ENCODE peak calls at places on chromosome 6, in five cellular contexts. Y is neuronal stem cell, L is trophoblast cell, A is H1, F is mesenchymal stem cell. M is an unnamed sample.

GRCh38 chr6:34718867-34719441 is 22.4 kb upstream of the ILRUN start:
- DNase-seq in A (no peak), Y (no peak), L (no peak), F (no peak), M (no peak)

GRCh38 chr6:46437671-46438221 is 53.5 kb downstream of the RCAN2 start:
- DNase-seq in A (no peak), F (peak; percentile 31), L (peak; percentile 19), Y (no peak), M (no peak)

GRCh38 chr6:67870321-67870720 is 764.8 kb upstream of the ADGRB3 start:
- DNase-seq in L (no peak), A (no peak), Y (no peak), F (peak; percentile 54), M (no peak)

GRCh38 chr6:115945806-115946205 is 114.9 kb downstream of the FRK start:
- DNase-seq in L (peak; percentile 21), F (no peak), Y (no peak), A (no peak), M (no peak)

GRCh38 chr6:47665112-47665511 is 33.3 kb upstream of the ADGRF4 start:
- DNase-seq in A (no peak), L (peak; percentile 60), F (no peak), Y (no peak), M (no peak)

GRCh38 chr6:24419526-24419925 is 16.8 kb downstream of the MRS2 start:
- DNase-seq in A (no peak), L (no peak), Y (no peak), F (no peak), M (no peak)

GRCh38 chr6:13305256-13305650 is 23.1 kb downstream of the TBC1D7 start:
- DNase-seq in A (no peak), Y (no peak), L (no peak), F (no peak), M (no peak)

GRCh38 chr6:25042984-25043725 is 107.4 kb upstream of the RIPOR2 start:
- DNase-seq in Y (no peak), F (no peak), A (no peak), L (no peak), M (no peak)

GRCh38 chr6:71393471-71393870 is 104.9 kb downstream of the OGFRL1 start:
- DNase-seq in L (no peak), F (peak; percentile 68), A (no peak), Y (no peak), M (no peak)

GRCh38 chr6:149560736-149561135 is 5.4 kb upstream of the GINM1 start:
- DNase-seq in F (peak; percentile 30), A (no peak), Y (no peak), L (peak; percentile 47), M (peak; percentile 45)

GRCh38 chr6:6890400-6890858 is 217.3 kb upstream of the RREB1 start:
- DNase-seq in L (no peak), F (peak; percentile 25), A (peak; percentile 59), Y (no peak), M (peak; percentile 59)

GRCh38 chr6:142377112-142377848 is 75.5 kb downstream of the ADGRG6 start:
- DNase-seq in Y (no peak), A (peak; percentile 65), L (peak; percentile 23), F (peak; percentile 70), M (peak; percentile 88)

GRCh38 chr6:24775520-24776058 is 852 bp downstream of the GMNN start:
- DNase-seq in L (peak; percentile 92), A (no peak), Y (no peak), F (peak; percentile 86), M (no peak)

GRCh38 chr6:11972806-11973205 is 39.3 kb upstream of the HIVEP1 start:
- DNase-seq in F (peak; percentile 24), A (no peak), L (peak; percentile 31), Y (no peak), M (no peak)

GRCh38 chr6:7673063-7673536 is 52.8 kb upstream of the BMP6 start:
- DNase-seq in Y (peak; percentile 26), F (no peak), A (peak; percentile 74), L (peak; percentile 59), M (peak; percentile 83)

GRCh38 chr6:135179920-135180457 is 1.1 kb upstream of the MYB start:
- DNase-seq in A (no peak), Y (peak; percentile 2), L (no peak), F (no peak), M (no peak)

GRCh38 chr6:42551202-42551601 is 12.6 kb upstream of the UBR2 start:
- DNase-seq in A (no peak), F (peak; percentile 40), Y (no peak), L (no peak), M (no peak)

GRCh38 chr6:166957805-166958076 is 1.4 kb upstream of the RNASET2 start:
- DNase-seq in L (no peak), A (no peak), F (no peak), Y (no peak), M (no peak)

GRCh38 chr6:181049-181654 is 111.1 kb upstream of the DUSP22 start:
- DNase-seq in A (no peak), L (no peak), Y (no peak), F (no peak), M (no peak)

GRCh38 chr6:145798530-145798929 is 16.1 kb downstream of the FBXO30 start:
- DNase-seq in A (no peak), L (no peak), F (no peak), Y (no peak), M (no peak)

GRCh38 chr6:110017946-110018345 is 39.8 kb downstream of the GPR6 start:
- DNase-seq in Y (no peak), L (peak; percentile 90), A (no peak), F (no peak), M (no peak)

GRCh38 chr6:56593801-56594318 is 48.8 kb downstream of the DST start:
- DNase-seq in L (peak; percentile 26), A (no peak), Y (no peak), F (no peak), M (no peak)

GRCh38 chr6:41531591-41532582 is 14.3 kb upstream of the FOXP4 start:
- DNase-seq in F (peak; percentile 78), Y (no peak), L (peak; percentile 6), A (no peak), M (no peak)

GRCh38 chr6:10373642-10374359 is 41.1 kb downstream of the TFAP2A start:
- DNase-seq in F (no peak), L (peak; percentile 68), A (no peak), Y (no peak), M (no peak)

GRCh38 chr6:98946877-98947410 is 802 bp downstream of the FBXL4 start:
- DNase-seq in L (no peak), A (no peak), F (no peak), Y (no peak), M (no peak)

GRCh38 chr6:112503210-112503609 is 156.1 kb downstream of the RFPL4B start:
- DNase-seq in Y (peak; percentile 78), L (no peak), A (no peak), F (peak; percentile 15), M (no peak)

GRCh38 chr6:112502348-112503130 is 155.4 kb downstream of the RFPL4B start:
- DNase-seq in Y (no peak), L (peak; percentile 23), F (peak; percentile 47), A (no peak), M (no peak)

GRCh38 chr6:112501705-112502104 is 154.6 kb downstream of the RFPL4B start:
- DNase-seq in Y (peak; percentile 67), L (no peak), A (no peak), F (peak; percentile 92), M (no peak)
- H2BK12ac ChIP-seq in Y (no peak overlapping the region), L (no peak overlapping the region), A (no peak overlapping the region), F (no peak overlapping the region), M (no peak overlapping the region)

DNA sequence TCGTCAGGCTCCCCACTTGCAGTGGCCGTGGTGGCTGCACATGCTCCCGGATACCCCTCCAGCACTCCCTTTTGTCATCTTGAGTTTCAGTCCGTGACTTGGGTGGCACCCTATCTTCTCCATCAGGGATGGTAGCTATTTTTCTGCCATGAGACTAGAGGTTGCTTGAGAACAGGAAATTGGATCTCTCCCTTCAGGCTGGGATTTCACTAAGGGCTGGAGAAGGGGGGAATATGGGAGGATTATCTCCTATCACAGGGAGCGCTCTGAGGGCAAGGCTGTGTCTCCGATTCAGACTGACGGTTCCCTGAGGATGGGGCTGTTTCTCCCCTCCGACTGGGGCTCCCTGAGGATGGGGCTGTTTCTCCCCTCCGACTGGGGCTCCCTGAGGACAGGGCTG is 123.1 kb downstream of the MRPL14 start:
- DNase-seq in A (no peak), L (no peak), Y (no peak), F (no peak), M (no peak)
- H4K91ac ChIP-seq in A (peak overlapping the region; percentile 60), L (no peak overlapping the region), Y (no peak overlapping the region), F (peak overlapping the region; percentile 83), M (no peak overlapping the region)

GRCh38 chr6:111663692-111664564 is 58.2 kb upstream of the TRAF3IP2 start:
- DNase-seq in F (peak; percentile 46), A (peak; percentile 82), L (peak; percentile 28), Y (peak; percentile 66), M (peak; percentile 92)

GRCh38 chr6:111662192-111662793 is 56.6 kb upstream of the TRAF3IP2 start:
- DNase-seq in Y (no peak), A (no peak), F (peak; percentile 56), L (no peak), M (no peak)

GRCh38 chr6:111661541-111662041 is 55.9 kb upstream of the TRAF3IP2 start:
- DNase-seq in Y (no peak), F (no peak), A (peak; percentile 67), L (no peak), M (peak; percentile 80)

GRCh38 chr6:111663232-111663631 is 57.6 kb upstream of the TRAF3IP2 start:
- DNase-seq in Y (no peak), L (no peak), F (no peak), A (peak; percentile 60), M (peak; percentile 46)

DNA sequence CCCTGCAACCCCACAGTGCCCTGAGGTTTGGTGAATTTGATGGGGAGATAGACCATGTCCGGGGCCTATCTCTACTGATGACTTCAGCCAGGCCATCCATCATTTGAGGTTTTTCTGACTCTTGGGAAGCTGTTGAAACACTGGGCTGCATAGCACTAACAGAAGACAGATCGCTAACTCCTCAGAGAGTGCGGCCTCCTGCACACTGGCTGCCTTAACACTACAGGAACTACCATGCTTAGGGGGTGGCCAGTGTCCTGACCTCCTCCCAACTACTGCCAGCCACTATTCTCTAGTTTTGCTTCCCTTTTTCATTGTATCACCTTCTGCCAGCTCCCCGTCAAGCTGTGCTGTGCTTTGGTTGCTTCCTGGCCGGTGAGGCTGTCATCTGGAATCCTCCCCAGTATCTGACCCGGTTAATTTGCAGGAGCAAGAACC is 57.1 kb upstream of the TRAF3IP2 start:
- DNase-seq in L (no peak), A (no peak), F (peak; percentile 80), Y (no peak), M (no peak)
- H2BK12ac ChIP-seq in L (peak overlapping the region; percentile 30), A (peak overlapping the region; percentile 4), F (peak overlapping the region; percentile 69), Y (no peak overlapping the region), M (no peak overlapping the region)

GRCh38 chr6:112620832-112621569 is 273.9 kb downstream of the RFPL4B start:
- DNase-seq in L (no peak), A (no peak), Y (no peak), F (peak; percentile 58), M (no peak)

GRCh38 chr6:112622036-112622435 is 274.9 kb downstream of the RFPL4B start:
- DNase-seq in Y (no peak), L (no peak), A (no peak), F (peak; percentile 36), M (no peak)

GRCh38 chr6:112626468-112627082 is 279.4 kb downstream of the RFPL4B start:
- DNase-seq in A (no peak), Y (no peak), F (peak; percentile 48), L (no peak), M (no peak)
- H4K91ac ChIP-seq in A (no peak overlapping the region), Y (no peak overlapping the region), F (no peak overlapping the region), L (no peak overlapping the region), M (no peak overlapping the region)

M was measured in H9.